ENCODE peak calls at places on chromosomes 3 and 15, in six cellular contexts. U, G, N, Y, Z and D are unnamed samples.

GRCh38 chr3:41112466-41112865 is 86.8 kb upstream of the CTNNB1 start:
- DNase-seq in Z (no peak), G (no peak), N (no peak), U (no peak), Y (no peak), D (no peak)

GRCh38 chr3:197171481-197172067 is 126.8 kb downstream of the DLG1 start:
- DNase-seq in Y (no peak), G (no peak), Z (no peak), N (peak; percentile 32), U (peak; percentile 38), D (no peak)

GRCh38 chr3:46203681-46204080 is 4.4 kb downstream of the CCR1 start:
- DNase-seq in Z (no peak), N (no peak), U (no peak), Y (no peak), G (no peak), D (no peak)

GRCh38 chr15:59438891-59439290 is 905 bp downstream of the FAM81A start:
- DNase-seq in G (no peak), U (no peak), Y (no peak), Z (peak; percentile 19), N (peak; percentile 18), D (no peak)

GRCh38 chr3:71580636-71581215 is 2.8 kb downstream of the FOXP1 start:
- DNase-seq in G (no peak), Y (peak; percentile 7), N (no peak), Z (peak; percentile 46), U (peak; percentile 51), D (no peak)

GRCh38 chr3:142213298-142213697 is 12.1 kb downstream of the GK5 start:
- DNase-seq in Z (no peak), N (no peak), Y (no peak), G (peak; percentile 68), U (no peak), D (no peak)

GRCh38 chr3:53244281-53244680 is 11.5 kb downstream of the TKT start:
- DNase-seq in Y (no peak), N (no peak), Z (no peak), G (no peak), U (no peak), D (no peak)

GRCh38 chr3:100523050-100523760 is 30.8 kb downstream of the TMEM45A start:
- DNase-seq in N (no peak), U (no peak), Z (no peak), Y (no peak), G (no peak), D (no peak)

GRCh38 chr3:161081675-161082462 is 23.3 kb downstream of the B3GALNT1 start:
- DNase-seq in G (no peak), Y (no peak), U (no peak), Z (no peak), N (no peak), D (no peak)

GRCh38 chr3:1727242-1727641 is 371.4 kb upstream of the CNTN4 start:
- DNase-seq in N (no peak), U (no peak), Y (no peak), G (no peak), Z (no peak), D (no peak)

GRCh38 chr3:1726741-1727140 is 371.9 kb upstream of the CNTN4 start:
- DNase-seq in G (no peak), Z (no peak), U (no peak), Y (no peak), N (no peak), D (no peak)

GRCh38 chr3:1728510-1728909 is 370.2 kb upstream of the CNTN4 start:
- DNase-seq in U (no peak), G (no peak), Y (no peak), Z (no peak), N (no peak), D (no peak)

GRCh38 chr3:1723726-1724125 is 374.9 kb upstream of the CNTN4 start:
- DNase-seq in N (no peak), Y (no peak), G (no peak), U (peak; percentile 63), Z (no peak), D (no peak)
- H3K4me2 ChIP-seq in N (no peak overlapping the region), Y (no peak overlapping the region), G (no peak overlapping the region), U (no peak overlapping the region), Z (no peak overlapping the region), D (no peak overlapping the region)

DNA sequence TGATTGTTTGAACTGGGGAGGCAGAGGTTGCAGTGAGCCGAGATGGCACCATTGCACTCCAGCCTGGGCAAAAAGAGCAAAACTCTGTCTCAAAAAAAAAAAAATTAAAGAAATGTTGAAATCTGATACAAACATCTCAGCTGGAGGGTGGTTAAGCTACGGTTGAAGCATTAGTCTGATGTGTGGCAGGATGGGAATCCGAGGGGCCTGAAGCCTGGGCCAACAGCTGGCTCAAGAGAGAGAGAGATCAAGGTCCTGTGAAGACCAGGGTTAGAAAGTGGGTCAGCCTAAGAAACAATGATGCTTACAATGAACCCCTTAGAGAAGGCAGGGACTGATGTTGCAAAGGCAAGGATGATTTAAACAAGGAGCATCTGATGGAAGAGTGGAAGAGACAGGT is 69.8 kb downstream of the CD200R1L start:
- DNase-seq in Y (no peak), N (no peak), Z (no peak), G (peak; percentile 40), U (no peak), D (no peak)
- H2AFZ ChIP-seq in Y (no peak overlapping the region), N (no peak overlapping the region), Z (no peak overlapping the region), G (no peak overlapping the region), U (no peak overlapping the region), D (no peak overlapping the region)

GRCh38 chr15:94239474-94239873 is 8.1 kb downstream of the MCTP2 start:
- DNase-seq in G (no peak), Z (no peak), Y (no peak), N (no peak), U (peak; percentile 73), D (no peak)
- H3K4me2 ChIP-seq in G (no peak overlapping the region), Z (peak overlapping the region; percentile 64), Y (no peak overlapping the region), N (no peak overlapping the region), U (peak overlapping the region; percentile 72), D (no peak overlapping the region)

DNA sequence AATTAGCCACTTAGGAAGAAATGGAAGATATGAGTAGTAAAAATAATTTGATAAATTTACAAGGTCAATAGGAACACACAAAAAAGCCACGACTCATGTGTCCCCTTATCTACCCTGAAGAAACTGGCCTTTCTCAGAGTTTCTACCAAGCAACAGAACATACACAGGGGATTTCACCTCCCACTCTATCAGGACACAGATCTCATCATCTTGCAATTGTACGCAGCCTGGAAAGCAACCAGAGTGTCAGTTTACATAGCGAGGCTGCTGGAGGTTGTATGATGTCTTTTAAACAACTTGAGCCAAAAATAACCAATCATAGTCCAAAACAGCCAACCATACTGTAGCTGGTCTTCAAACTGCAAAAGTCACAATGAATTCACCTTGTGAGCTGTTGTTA is 19.7 kb upstream of the LMOD3 start:
- DNase-seq in N (no peak), U (no peak), Z (no peak), Y (no peak), G (peak; percentile 79), D (no peak)
- H2AFZ ChIP-seq in N (no peak overlapping the region), U (no peak overlapping the region), Z (no peak overlapping the region), Y (no peak overlapping the region), G (no peak overlapping the region), D (no peak overlapping the region)

DNA sequence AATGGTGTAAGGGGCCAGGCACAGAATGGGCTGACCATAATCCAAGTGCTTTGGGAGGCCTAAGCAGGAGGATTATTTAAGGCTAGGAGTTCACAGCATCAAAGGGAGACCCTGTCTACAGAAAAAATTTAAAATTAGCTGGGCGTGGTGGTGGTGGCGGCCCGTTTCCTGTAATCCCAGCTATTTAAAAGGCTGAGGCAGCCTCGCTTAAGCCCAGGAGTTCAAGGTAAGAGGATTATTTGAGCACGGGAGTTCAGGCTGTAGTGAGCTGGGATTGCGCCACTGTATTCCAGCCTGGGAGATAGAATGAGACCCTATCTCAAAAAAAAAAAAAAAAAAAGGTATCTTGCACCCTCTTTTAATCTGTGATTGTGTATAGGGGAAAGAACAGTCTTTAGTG is 1.9 kb downstream of the TMA7 start:
- DNase-seq in U (no peak), Y (no peak), G (no peak), N (no peak), Z (no peak), D (no peak)
- H3K4me2 ChIP-seq in U (peak overlapping the region; percentile 60), Y (peak overlapping the region; percentile 92), G (peak overlapping the region; percentile 86), N (peak overlapping the region; percentile 89), Z (peak overlapping the region; percentile 80), D (peak overlapping the region; percentile 91)

GRCh38 chr15:74317820-74318375 is 49.5 kb downstream of the CYP11A1 start:
- DNase-seq in N (peak; percentile 11), U (no peak), Y (no peak), G (peak; percentile 90), Z (no peak), D (peak; percentile 24)

GRCh38 chr15:74318376-74319137 is 48.9 kb downstream of the CYP11A1 start:
- DNase-seq in N (no peak), Y (peak; percentile 39), G (no peak), Z (no peak), U (no peak), D (peak; percentile 18)

GRCh38 chr15:74319138-74319460 is 48.3 kb downstream of the CYP11A1 start:
- DNase-seq in Y (no peak), N (no peak), G (no peak), U (no peak), Z (no peak), D (no peak)

GRCh38 chr15:74320358-74321247 is 46.8 kb downstream of the CYP11A1 start:
- DNase-seq in Y (peak; percentile 84), U (peak; percentile 19), G (peak; percentile 45), N (peak; percentile 67), Z (peak; percentile 43), D (no peak)

DNA sequence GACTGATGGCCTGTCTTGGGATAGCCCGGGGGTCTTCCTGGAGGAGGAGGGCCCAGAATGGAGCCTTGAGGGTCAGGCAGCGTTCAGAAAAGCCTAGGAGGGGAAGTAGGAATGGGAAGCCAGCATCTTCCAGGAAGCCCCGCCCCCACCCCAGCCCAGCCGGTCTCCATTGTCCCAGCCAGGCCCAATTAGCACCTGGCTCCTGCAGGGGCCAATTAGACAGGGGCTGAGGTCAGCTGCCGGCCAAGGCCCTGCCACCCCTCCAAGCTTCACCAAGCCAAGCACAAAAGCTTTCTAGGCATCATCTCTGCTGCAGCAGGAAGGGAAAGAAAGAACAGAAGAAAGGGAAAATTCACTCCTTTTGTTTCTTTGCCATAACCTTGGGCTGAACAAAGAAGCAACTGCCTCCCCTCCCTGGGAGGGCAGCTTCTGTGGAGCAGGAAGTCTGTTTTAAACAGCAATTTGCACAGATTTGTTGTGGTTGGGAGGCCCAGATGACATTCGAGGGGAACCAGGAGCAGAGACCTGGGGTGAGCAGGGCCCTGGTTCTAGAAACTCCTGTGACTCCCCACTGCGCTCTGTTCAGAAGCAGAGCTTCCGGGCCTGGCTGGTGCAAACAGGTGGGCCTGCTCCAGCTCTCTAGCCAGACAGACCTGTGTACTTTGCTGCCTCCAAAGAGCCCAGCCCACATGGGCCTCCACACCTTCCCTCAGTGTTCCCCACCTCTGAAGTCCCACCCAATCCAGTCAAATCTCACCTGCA is 47.7 kb downstream of the CYP11A1 start:
- DNase-seq in Y (peak; percentile 83), N (no peak), G (no peak), U (no peak), Z (no peak), D (no peak)
- H2AFZ ChIP-seq in Y (peak overlapping the region; percentile 14), N (no peak overlapping the region), G (no peak overlapping the region), U (no peak overlapping the region), Z (no peak overlapping the region), D (no peak overlapping the region)

GRCh38 chr15:44215594-44215993 is 20.5 kb upstream of the FRMD5 start:
- DNase-seq in Y (no peak), G (peak; percentile 83), N (peak; percentile 97), U (peak; percentile 94), Z (no peak), D (peak; percentile 26)
- H3K4me2 ChIP-seq in Y (no peak overlapping the region), G (peak overlapping the region; percentile 78), N (peak overlapping the region; percentile 63), U (peak overlapping the region; percentile 25), Z (no peak overlapping the region), D (no peak overlapping the region)